ENCODE peak calls at places on chromosome 1, in seven cellular contexts. T, I, R, G, F, J and P are unnamed samples.

GRCh38 chr1:37423810-37424209 is 50.6 kb upstream of the ZC3H12A start:
- DNase-seq in R (peak; percentile 51), J (no peak), T (no peak), G (no peak), F (no peak), I (no peak), P (no peak)

GRCh38 chr1:118159578-118159977 is 25.4 kb downstream of the SPAG17 start:
- DNase-seq in J (no peak), F (no peak), T (no peak), I (no peak), G (no peak), R (peak; percentile 41), P (no peak)

GRCh38 chr1:225842074-225842473 is 32.1 kb downstream of the EPHX1 start:
- DNase-seq in R (no peak), I (no peak), F (no peak), G (no peak), J (no peak), T (no peak), P (no peak)

GRCh38 chr1:55869050-55869449 is 653.9 kb upstream of the USP24 start:
- DNase-seq in I (peak; percentile 47), F (peak; percentile 84), G (no peak), R (no peak), J (no peak), T (no peak), P (no peak)

GRCh38 chr1:92599184-92599583 is 112.5 kb upstream of the GFI1 start:
- DNase-seq in T (peak; percentile 30), F (no peak), J (no peak), G (no peak), R (peak; percentile 78), I (peak; percentile 26), P (no peak)

GRCh38 chr1:247812637-247813036 is 11.3 kb downstream of the OR14A16 start:
- DNase-seq in F (no peak), J (no peak), R (no peak), I (no peak), G (no peak), T (no peak), P (no peak)

GRCh38 chr1:199272690-199273089 is 633.9 kb downstream of the PTPRC start:
- DNase-seq in T (peak; percentile 93), I (peak; percentile 29), F (no peak), G (no peak), J (no peak), R (no peak), P (no peak)

GRCh38 chr1:220217383-220217988 is 54.8 kb downstream of the RAB3GAP2 start:
- DNase-seq in R (peak; percentile 70), I (no peak), F (no peak), J (no peak), G (no peak), T (no peak), P (no peak)

GRCh38 chr1:59316497-59317128 is 19.7 kb downstream of the FGGY start:
- DNase-seq in R (no peak), F (no peak), T (no peak), I (no peak), J (no peak), G (no peak), P (no peak)

GRCh38 chr1:25088180-25088701 is 144.1 kb downstream of the SYF2 start:
- DNase-seq in T (no peak), J (no peak), G (no peak), I (no peak), F (no peak), R (no peak), P (no peak)

GRCh38 chr1:54370287-54371003 is 35.7 kb downstream of the SSBP3 start:
- DNase-seq in J (no peak), T (no peak), R (no peak), G (no peak), I (no peak), F (no peak), P (no peak)

GRCh38 chr1:234897365-234897699 is 231.3 kb downstream of the TOMM20 start:
- DNase-seq in F (no peak), I (no peak), T (no peak), J (no peak), R (no peak), G (no peak), P (no peak)

GRCh38 chr1:190320952-190321351 is 156.7 kb downstream of the BRINP3 start:
- DNase-seq in T (peak; percentile 12), R (peak; percentile 74), I (no peak), F (peak; percentile 26), J (no peak), G (no peak), P (no peak)

GRCh38 chr1:181159451-181160151 is 71.1 kb downstream of the IER5 start:
- DNase-seq in R (peak; percentile 47), F (no peak), J (no peak), I (no peak), T (peak; percentile 95), G (peak; percentile 73), P (no peak)

GRCh38 chr1:230195199-230195598 is 128.2 kb downstream of the GALNT2 start:
- DNase-seq in R (no peak), F (no peak), T (no peak), G (no peak), I (no peak), J (no peak), P (no peak)

GRCh38 chr1:173749137-173749536 is 34.4 kb downstream of the KLHL20 start:
- DNase-seq in G (no peak), J (no peak), T (no peak), I (no peak), R (no peak), F (no peak), P (no peak)

GRCh38 chr1:160774886-160775719 is 20.9 kb upstream of the LY9 start:
- DNase-seq in G (no peak), I (no peak), T (no peak), J (no peak), R (no peak), F (no peak), P (no peak)

GRCh38 chr1:93483200-93483599 is 35.3 kb downstream of the FNBP1L start:
- DNase-seq in F (no peak), J (no peak), I (no peak), T (no peak), R (no peak), G (no peak), P (no peak)

GRCh38 chr1:214570442-214570841 is 19.0 kb upstream of the PTPN14 start:
- DNase-seq in R (no peak), F (no peak), G (no peak), T (peak; percentile 57), J (no peak), I (peak; percentile 48), P (no peak)

GRCh38 chr1:22613951-22614350 is 22.5 kb upstream of the C1QA start:
- DNase-seq in T (no peak), G (no peak), I (no peak), J (no peak), F (no peak), R (no peak), P (no peak)

GRCh38 chr1:91122106-91122717 is 100.4 kb upstream of the ZNF644 start:
- DNase-seq in R (no peak), G (no peak), T (no peak), J (no peak), F (no peak), I (no peak), P (no peak)

GRCh38 chr1:40820251-40820797 is 36.7 kb downstream of the KCNQ4 start:
- DNase-seq in G (no peak), J (no peak), I (no peak), R (peak; percentile 86), T (no peak), F (no peak), P (no peak)

GRCh38 chr1:226784081-226785049 is 45.3 kb upstream of the ITPKB start:
- DNase-seq in J (no peak), I (no peak), G (no peak), F (no peak), R (no peak), T (no peak), P (peak; percentile 22)

GRCh38 chr1:113242481-113242880 is 147.8 kb upstream of the MAGI3 start:
- DNase-seq in R (peak; percentile 14), G (no peak), I (no peak), J (no peak), F (no peak), T (no peak), P (no peak)

GRCh38 chr1:200979574-200980451 is 43.7 kb downstream of the KIF21B start:
- DNase-seq in I (no peak), R (peak; percentile 79), G (peak; percentile 75), J (peak; percentile 37), F (peak; percentile 53), T (no peak), P (peak; percentile 75)

GRCh38 chr1:23166854-23167253 is 1.8 kb downstream of the LUZP1 start:
- DNase-seq in T (no peak), R (no peak), J (no peak), F (no peak), G (no peak), I (no peak), P (no peak)

GRCh38 chr1:42815938-42816599 is 853 bp upstream of the ERMAP start:
- DNase-seq in R (peak; percentile 62), T (no peak), I (no peak), J (no peak), G (no peak), F (peak; percentile 62), P (no peak)

GRCh38 chr1:203557390-203557789 is 63.4 kb downstream of the OPTC start:
- DNase-seq in R (no peak), F (no peak), T (peak; percentile 84), I (peak; percentile 80), G (no peak), J (no peak), P (no peak)

GRCh38 chr1:109248797-109249629 is at the start of gene CELSR2:
- DNase-seq in T (peak; percentile 65), F (peak; percentile 61), G (peak; percentile 71), I (peak; percentile 15), J (peak; percentile 24), R (peak; percentile 79), P (peak; percentile 66)

GRCh38 chr1:26218906-26219494 is 15.0 kb upstream of the CEP85 start:
- DNase-seq in T (no peak), I (no peak), R (no peak), F (no peak), G (no peak), J (no peak), P (peak; percentile 26)

GRCh38 chr1:226763741-226764264 is 24.7 kb upstream of the ITPKB start:
- DNase-seq in R (no peak), I (peak; percentile 74), F (no peak), T (peak; percentile 85), G (no peak), J (peak; percentile 33), P (no peak)